ENCODE peak calls at places on chromosomes 11 and 22, in nine cellular contexts. One of them, this sample, is unnamed.

GRCh38 chr11:128036556-128037093 is 550.7 kb downstream of the ETS1 start:
- DNase-seq in AG09309: no peak
- DNase-seq in activated CD8-positive, alpha-beta memory T cell treated with anti-CD3 and anti-CD28 coated beads, Interleukin-2, amount 50 U/mL, for 4 hours: no peak
- DNase-seq in tibial artery: no peak
- DNase-seq in Kasumi-1: no peak
- DNase-seq in GM19239: no peak
- DNase-seq in NCI-H187: no peak
- DNase-seq in HFF-Myc: no peak
- DNase-seq in anterior cingulate cortex: no peak
- DNase-seq in this sample: no peak

GRCh38 chr11:102395720-102396358 is 48.8 kb downstream of the BIRC2 start:
- DNase-seq in HFF-Myc: no peak
- DNase-seq in NCI-H187: no peak
- DNase-seq in anterior cingulate cortex: no peak
- DNase-seq in AG09309: no peak
- DNase-seq in GM19239: no peak
- DNase-seq in tibial artery: no peak
- DNase-seq in activated CD8-positive, alpha-beta memory T cell treated with anti-CD3 and anti-CD28 coated beads, Interleukin-2, amount 50 U/mL, for 4 hours: no peak
- DNase-seq in Kasumi-1: no peak
- DNase-seq in this sample: no peak

GRCh38 chr11:124193221-124193945 is 10.2 kb downstream of the OR10D3 start:
- DNase-seq in Kasumi-1: no peak
- DNase-seq in NCI-H187: no peak
- DNase-seq in GM19239: no peak
- DNase-seq in activated CD8-positive, alpha-beta memory T cell treated with anti-CD3 and anti-CD28 coated beads, Interleukin-2, amount 50 U/mL, for 4 hours: no peak
- DNase-seq in anterior cingulate cortex: no peak
- DNase-seq in tibial artery: no peak
- DNase-seq in AG09309: no peak
- DNase-seq in HFF-Myc: no peak
- DNase-seq in this sample: no peak

GRCh38 chr11:121318848-121319834 is 26.6 kb downstream of the SC5D start:
- DNase-seq in AG09309: peak
- DNase-seq in Kasumi-1: peak
- DNase-seq in GM19239: no peak
- DNase-seq in tibial artery: no peak
- DNase-seq in NCI-H187: no peak
- DNase-seq in activated CD8-positive, alpha-beta memory T cell treated with anti-CD3 and anti-CD28 coated beads, Interleukin-2, amount 50 U/mL, for 4 hours: no peak
- DNase-seq in HFF-Myc: peak
- DNase-seq in anterior cingulate cortex: no peak
- DNase-seq in this sample: peak

GRCh38 chr22:20186183-20186870 is 35.5 kb upstream of the CCDC188 start:
- DNase-seq in activated CD8-positive, alpha-beta memory T cell treated with anti-CD3 and anti-CD28 coated beads, Interleukin-2, amount 50 U/mL, for 4 hours: no peak
- DNase-seq in AG09309: no peak
- DNase-seq in NCI-H187: no peak
- DNase-seq in anterior cingulate cortex: no peak
- DNase-seq in Kasumi-1: no peak
- DNase-seq in tibial artery: no peak
- DNase-seq in GM19239: no peak
- DNase-seq in HFF-Myc: no peak
- DNase-seq in this sample: no peak

GRCh38 chr11:27571151-27571840 is 64.7 kb upstream of the LIN7C start:
- DNase-seq in anterior cingulate cortex: no peak
- DNase-seq in NCI-H187: no peak
- DNase-seq in HFF-Myc: peak
- DNase-seq in GM19239: no peak
- DNase-seq in activated CD8-positive, alpha-beta memory T cell treated with anti-CD3 and anti-CD28 coated beads, Interleukin-2, amount 50 U/mL, for 4 hours: no peak
- DNase-seq in tibial artery: no peak
- DNase-seq in Kasumi-1: no peak
- DNase-seq in AG09309: peak
- DNase-seq in this sample: peak

GRCh38 chr11:76609736-76610370 is 60.7 kb downstream of the LRRC32 start:
- DNase-seq in activated CD8-positive, alpha-beta memory T cell treated with anti-CD3 and anti-CD28 coated beads, Interleukin-2, amount 50 U/mL, for 4 hours: peak
- DNase-seq in tibial artery: no peak
- DNase-seq in AG09309: no peak
- DNase-seq in GM19239: no peak
- DNase-seq in HFF-Myc: no peak
- DNase-seq in NCI-H187: no peak
- DNase-seq in Kasumi-1: no peak
- DNase-seq in anterior cingulate cortex: no peak
- DNase-seq in this sample: no peak

GRCh38 chr11:17736921-17737817 is 2.6 kb downstream of the KCNC1 start:
- DNase-seq in NCI-H187: no peak
- DNase-seq in HFF-Myc: no peak
- DNase-seq in activated CD8-positive, alpha-beta memory T cell treated with anti-CD3 and anti-CD28 coated beads, Interleukin-2, amount 50 U/mL, for 4 hours: no peak
- DNase-seq in GM19239: no peak
- DNase-seq in tibial artery: peak
- DNase-seq in AG09309: no peak
- DNase-seq in anterior cingulate cortex: no peak
- DNase-seq in Kasumi-1: no peak
- DNase-seq in this sample: no peak

GRCh38 chr22:17130199-17130598 is 9.0 kb upstream of the TMEM121B start:
- DNase-seq in AG09309: no peak
- DNase-seq in HFF-Myc: peak
- DNase-seq in Kasumi-1: no peak
- DNase-seq in GM19239: no peak
- DNase-seq in activated CD8-positive, alpha-beta memory T cell treated with anti-CD3 and anti-CD28 coated beads, Interleukin-2, amount 50 U/mL, for 4 hours: no peak
- DNase-seq in NCI-H187: no peak
- DNase-seq in tibial artery: no peak
- DNase-seq in anterior cingulate cortex: no peak
- DNase-seq in this sample: no peak

GRCh38 chr11:60357771-60358170 is 20.6 kb upstream of the MS4A7 start:
- DNase-seq in HFF-Myc: no peak
- DNase-seq in Kasumi-1: no peak
- DNase-seq in tibial artery: no peak
- DNase-seq in NCI-H187: no peak
- DNase-seq in GM19239: no peak
- DNase-seq in anterior cingulate cortex: no peak
- DNase-seq in activated CD8-positive, alpha-beta memory T cell treated with anti-CD3 and anti-CD28 coated beads, Interleukin-2, amount 50 U/mL, for 4 hours: no peak
- DNase-seq in AG09309: no peak
- DNase-seq in this sample: no peak

GRCh38 chr22:38735465-38736256 is 20.1 kb downstream of the SUN2 start:
- DNase-seq in AG09309: no peak
- DNase-seq in HFF-Myc: no peak
- DNase-seq in anterior cingulate cortex: no peak
- DNase-seq in tibial artery: no peak
- DNase-seq in Kasumi-1: no peak
- DNase-seq in activated CD8-positive, alpha-beta memory T cell treated with anti-CD3 and anti-CD28 coated beads, Interleukin-2, amount 50 U/mL, for 4 hours: no peak
- DNase-seq in NCI-H187: no peak
- DNase-seq in GM19239: no peak
- DNase-seq in this sample: no peak

GRCh38 chr11:127106142-127106541 is 105.6 kb upstream of the KIRREL3 start:
- DNase-seq in anterior cingulate cortex: no peak
- DNase-seq in GM19239: no peak
- DNase-seq in HFF-Myc: peak
- DNase-seq in Kasumi-1: no peak
- DNase-seq in AG09309: peak
- DNase-seq in tibial artery: no peak
- DNase-seq in activated CD8-positive, alpha-beta memory T cell treated with anti-CD3 and anti-CD28 coated beads, Interleukin-2, amount 50 U/mL, for 4 hours: no peak
- DNase-seq in NCI-H187: peak
- DNase-seq in this sample: no peak

GRCh38 chr22:37266581-37267127 is 15.7 kb upstream of the CYTH4 start:
- DNase-seq in activated CD8-positive, alpha-beta memory T cell treated with anti-CD3 and anti-CD28 coated beads, Interleukin-2, amount 50 U/mL, for 4 hours: no peak
- DNase-seq in HFF-Myc: no peak
- DNase-seq in Kasumi-1: no peak
- DNase-seq in anterior cingulate cortex: no peak
- DNase-seq in GM19239: no peak
- DNase-seq in NCI-H187: no peak
- DNase-seq in AG09309: no peak
- DNase-seq in tibial artery: no peak
- DNase-seq in this sample: no peak

GRCh38 chr22:45842141-45842831 is 134.7 kb downstream of the WNT7B start:
- DNase-seq in Kasumi-1: no peak
- DNase-seq in HFF-Myc: no peak
- DNase-seq in GM19239: no peak
- DNase-seq in NCI-H187: no peak
- DNase-seq in tibial artery: no peak
- DNase-seq in AG09309: peak
- DNase-seq in activated CD8-positive, alpha-beta memory T cell treated with anti-CD3 and anti-CD28 coated beads, Interleukin-2, amount 50 U/mL, for 4 hours: no peak
- DNase-seq in anterior cingulate cortex: no peak
- DNase-seq in this sample: no peak